ENCODE peak calls at places on chromosomes 2 and 18, in five cellular contexts. E is aorta, X is PC-9, I is psoas muscle, H is breast epithelium. D is an unnamed sample.

GRCh38 chr18:67771271-67771670 is 254.8 kb upstream of the DSEL start:
- DNase-seq in E (no peak), X (peak; percentile 43), I (no peak), H (no peak), D (no peak)

GRCh38 chr2:28716265-28716865 is 35.3 kb upstream of the PPP1CB start:
- DNase-seq in E (no peak), X (peak; percentile 96), I (peak; percentile 61), H (no peak), D (no peak)

GRCh38 chr2:120901213-120901612 is 165.5 kb downstream of the GLI2 start:
- DNase-seq in E (peak; percentile 64), X (no peak), I (peak; percentile 36), H (no peak), D (peak; percentile 62)

GRCh38 chr2:85992611-85993010 is 103.8 kb upstream of the ST3GAL5 start:
- DNase-seq in E (no peak), X (no peak), I (no peak), H (no peak), D (no peak)

GRCh38 chr2:208172125-208172524 is 8.7 kb upstream of the CRYGA start:
- DNase-seq in E (no peak), X (no peak), I (no peak), H (no peak), D (no peak)

GRCh38 chr2:143815082-143815481 is 685.9 kb downstream of the ARHGAP15 start:
- DNase-seq in E (no peak), X (no peak), I (no peak), H (no peak), D (no peak)

GRCh38 chr2:240138275-240138984 is 2.0 kb downstream of the OTOS start:
- DNase-seq in E (peak; percentile 50), X (no peak), I (peak; percentile 26), H (peak; percentile 41), D (peak; percentile 10)

GRCh38 chr2:217691920-217692666 is 310.7 kb downstream of the TNS1 start:
- DNase-seq in E (peak; percentile 93), X (no peak), I (peak; percentile 76), H (no peak), D (no peak)

GRCh38 chr2:68662466-68662865 is 19.1 kb downstream of the PROKR1 start:
- DNase-seq in E (no peak), X (no peak), I (no peak), H (no peak), D (no peak)

GRCh38 chr2:165277295-165277694 is 38.1 kb downstream of the SCN2A start:
- DNase-seq in E (no peak), X (no peak), I (no peak), H (no peak), D (no peak)

GRCh38 chr2:183993052-183993451 is 605.3 kb upstream of the ZNF804A start:
- DNase-seq in E (no peak), X (no peak), I (no peak), H (no peak), D (no peak)

GRCh38 chr18:62982600-62983251 is 267.4 kb downstream of the PHLPP1 start:
- DNase-seq in E (peak; percentile 68), X (no peak), I (no peak), H (no peak), D (no peak)

GRCh38 chr2:73297151-73297559 is 3.8 kb upstream of the EGR4 start:
- DNase-seq in E (no peak), X (no peak), I (no peak), H (no peak), D (no peak)

GRCh38 chr2:65939687-65940086 is 495.2 kb upstream of the MEIS1 start:
- DNase-seq in E (no peak), X (no peak), I (no peak), H (no peak), D (no peak)

GRCh38 chr2:12262681-12263436 is 453.9 kb upstream of the TRIB2 start:
- DNase-seq in E (no peak), X (no peak), I (no peak), H (no peak), D (no peak)

GRCh38 chr2:214004463-214004862 is 406.4 kb upstream of the VWC2L start:
- DNase-seq in E (no peak), X (no peak), I (no peak), H (no peak), D (no peak)

GRCh38 chr2:29920130-29920577 is 1.2 kb downstream of the ALK start:
- DNase-seq in E (peak; percentile 87), X (no peak), I (peak; percentile 80), H (no peak), D (peak; percentile 45)

GRCh38 chr2:207143474-207144190 is 22.1 kb downstream of the KLF7 start:
- DNase-seq in E (peak; percentile 83), X (no peak), I (peak; percentile 85), H (no peak), D (peak; percentile 71)

GRCh38 chr2:124875627-124876244 is 850.6 kb downstream of the CNTNAP5 start:
- DNase-seq in E (no peak), X (no peak), I (no peak), H (no peak), D (no peak)

GRCh38 chr2:233413046-233413445 is 58.8 kb downstream of the DGKD start:
- DNase-seq in E (no peak), X (peak; percentile 76), I (no peak), H (no peak), D (no peak)

GRCh38 chr18:44556296-44556695 is 124.4 kb upstream of the SETBP1 start:
- DNase-seq in E (no peak), X (no peak), I (no peak), H (no peak), D (no peak)
- H3K27ac ChIP-seq in E (no peak overlapping the region), X (no peak overlapping the region), I (no peak overlapping the region), H (no peak overlapping the region), D (no peak overlapping the region)

DNA sequence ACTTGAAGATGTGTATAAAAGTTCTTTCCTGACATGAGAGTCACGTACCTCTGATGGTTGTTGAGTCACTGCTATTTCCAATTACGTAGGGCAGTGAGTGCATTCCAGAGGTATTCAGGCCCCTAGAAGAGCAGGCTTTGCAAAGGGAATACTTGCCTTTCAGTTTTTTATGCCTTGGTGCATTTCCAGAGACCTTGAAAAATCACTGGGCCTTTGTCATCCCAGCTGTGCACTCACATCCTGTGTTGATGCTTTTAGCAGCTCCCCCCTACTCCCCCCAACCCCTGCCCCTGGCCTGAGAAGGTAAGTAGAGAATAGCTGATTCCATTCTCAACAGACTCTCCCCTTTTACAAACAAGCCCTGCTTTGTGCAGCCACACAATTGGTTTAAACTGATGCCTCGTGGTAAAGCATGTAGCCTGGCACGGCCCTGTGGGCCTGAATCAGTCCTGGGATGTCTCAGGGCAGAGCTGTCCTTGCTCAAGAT is 174.2 kb downstream of the PRPF40A start:
- DNase-seq in E (no peak), X (peak; percentile 90), I (no peak), H (no peak), D (no peak)
- H3K27ac ChIP-seq in E (peak overlapping the region; percentile 80), X (peak overlapping the region; percentile 78), I (peak overlapping the region; percentile 84), H (no peak overlapping the region), D (peak overlapping the region; percentile 45)

GRCh38 chr2:24883946-24884345 is 36.1 kb downstream of the ADCY3 start:
- DNase-seq in E (peak; percentile 51), X (no peak), I (no peak), H (no peak), D (no peak)
- H3K27ac ChIP-seq in E (no peak overlapping the region), X (peak overlapping the region; percentile 36), I (peak overlapping the region; percentile 32), H (no peak overlapping the region), D (no peak overlapping the region)

GRCh38 chr2:63048367-63049171 is 2.1 kb upstream of the OTX1 start:
- DNase-seq in E (peak; percentile 74), X (no peak), I (peak; percentile 29), H (no peak), D (no peak)

GRCh38 chr2:63047534-63048281 is 2.9 kb upstream of the OTX1 start:
- DNase-seq in E (peak; percentile 74), X (no peak), I (peak; percentile 54), H (no peak), D (peak; percentile 82)

GRCh38 chr2:63041592-63041991 is 9.0 kb upstream of the OTX1 start:
- DNase-seq in E (no peak), X (no peak), I (no peak), H (no peak), D (no peak)

GRCh38 chr2:63047193-63047533 is 3.5 kb upstream of the OTX1 start:
- DNase-seq in E (peak; percentile 66), X (no peak), I (no peak), H (no peak), D (no peak)

DNA sequence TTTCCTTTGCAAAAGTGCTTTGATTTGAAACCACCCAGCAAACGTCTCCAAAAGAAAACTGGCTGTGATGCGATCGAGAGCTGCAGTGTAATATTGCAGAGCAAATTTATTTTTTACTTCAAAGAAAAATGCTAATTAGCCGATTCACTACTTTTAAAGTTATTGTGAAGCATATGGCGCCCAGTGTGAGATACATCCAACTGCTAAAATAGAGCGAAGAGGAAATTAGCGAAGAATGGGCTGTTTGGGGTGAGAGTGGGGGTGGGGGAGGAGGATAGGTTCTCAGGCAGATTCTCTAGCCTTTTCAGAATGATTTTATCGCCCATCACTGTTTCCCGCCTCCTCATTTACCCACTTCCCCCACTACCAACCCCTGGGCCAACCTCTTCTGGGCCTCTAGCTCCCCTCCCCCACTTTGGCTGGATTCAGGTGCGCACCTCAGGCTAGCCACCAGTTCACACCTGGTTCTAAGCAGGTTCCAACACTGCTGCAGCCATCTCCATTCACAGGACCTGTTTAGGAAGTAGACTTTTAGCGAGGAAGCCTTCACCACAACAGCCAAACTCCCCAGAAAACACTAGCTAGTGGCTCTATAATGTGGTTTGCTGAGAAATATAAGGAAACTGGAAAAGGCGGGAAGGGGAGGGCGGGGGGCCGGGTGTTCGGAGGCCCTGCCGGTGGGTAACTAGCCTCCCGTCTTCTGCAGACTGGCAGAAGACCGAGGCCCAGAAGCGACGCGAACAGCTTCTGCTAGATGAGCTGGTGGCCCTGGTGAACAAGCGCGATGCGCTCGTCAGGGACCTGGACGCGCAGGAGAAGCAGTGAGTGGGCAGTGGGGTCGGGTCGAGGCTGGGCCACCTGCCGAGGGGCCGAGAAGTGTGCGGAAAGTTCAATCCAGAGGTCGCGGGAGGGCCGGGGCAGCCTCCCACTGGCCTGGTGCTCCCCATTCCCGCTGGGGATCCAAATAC is 6.0 kb upstream of the OTX1 start:
- DNase-seq in E (peak; percentile 61), X (no peak), I (no peak), H (no peak), D (no peak)
- H3K27ac ChIP-seq in E (no peak overlapping the region), X (no peak overlapping the region), I (no peak overlapping the region), H (no peak overlapping the region), D (no peak overlapping the region)